ENCODE peak calls at places on chromosome 15, in six cellular contexts. W is fibroblast of mammary gland, A is substantia nigra, M is choroid plexus epithelial cell, T is neural crest cell, R is ELR. P is an unnamed sample.

GRCh38 chr15:74620636-74621545 is 5.3 kb downstream of the CLK3 start:
- DNase-seq in W (peak; percentile 80), A (peak; percentile 66), M (peak; percentile 79), T (peak; percentile 71), R (peak; percentile 84), P (peak; percentile 72)

GRCh38 chr15:75750261-75751050 is 37.8 kb upstream of the CSPG4 start:
- DNase-seq in W (no peak), A (no peak), M (no peak), T (no peak), R (no peak), P (no peak)

GRCh38 chr15:78072080-78072892 is 5.2 kb downstream of the TBC1D2B start:
- DNase-seq in W (peak; percentile 94), A (peak; percentile 63), M (peak; percentile 99), T (no peak), R (peak; percentile 72), P (peak; percentile 21)

GRCh38 chr15:62672268-62672667 is 370.3 kb upstream of the TPM1 start:
- DNase-seq in W (peak; percentile 91), A (no peak), M (no peak), T (no peak), R (peak; percentile 22), P (no peak)

GRCh38 chr15:29356807-29357206 is 87.2 kb upstream of the NSMCE3 start:
- DNase-seq in W (no peak), A (no peak), M (no peak), T (no peak), R (no peak), P (no peak)

GRCh38 chr15:88877906-88878305 is 17.4 kb downstream of the HAPLN3 start:
- DNase-seq in W (no peak), A (no peak), M (no peak), T (no peak), R (no peak), P (no peak)

GRCh38 chr15:31263751-31264533 is 62.7 kb upstream of the KLF13 start:
- DNase-seq in W (no peak), A (peak; percentile 72), M (no peak), T (no peak), R (no peak), P (peak; percentile 61)

GRCh38 chr15:70023064-70023768 is 74.5 kb downstream of the TLE3 start:
- DNase-seq in W (peak; percentile 87), A (no peak), M (peak; percentile 94), T (no peak), R (peak; percentile 85), P (peak; percentile 89)

GRCh38 chr15:73273181-73274002 is 95.4 kb downstream of the HCN4 start:
- DNase-seq in W (peak; percentile 72), A (peak; percentile 28), M (peak; percentile 84), T (peak; percentile 48), R (peak; percentile 55), P (peak; percentile 51)

GRCh38 chr15:42911058-42911592 is 9.5 kb downstream of the TTBK2 start:
- DNase-seq in W (peak; percentile 45), A (no peak), M (peak; percentile 35), T (no peak), R (peak; percentile 45), P (no peak)

GRCh38 chr15:39272901-39273300 is 308.0 kb upstream of the THBS1 start:
- DNase-seq in W (no peak), A (no peak), M (no peak), T (no peak), R (no peak), P (no peak)

GRCh38 chr15:47812436-47813109 is 95.3 kb downstream of the SEMA6D start:
- DNase-seq in W (peak; percentile 4), A (no peak), M (peak; percentile 83), T (no peak), R (peak; percentile 65), P (peak; percentile 95)

GRCh38 chr15:90174140-90174891 is 26.8 kb upstream of the SEMA4B start:
- DNase-seq in W (no peak), A (peak; percentile 95), M (peak; percentile 64), T (no peak), R (no peak), P (no peak)

GRCh38 chr15:85737061-85737460 is 57.7 kb downstream of the KLHL25 start:
- DNase-seq in W (no peak), A (no peak), M (no peak), T (no peak), R (no peak), P (no peak)

GRCh38 chr15:88258021-88258641 is 1.6 kb upstream of the NTRK3 start:
- DNase-seq in W (no peak), A (peak; percentile 79), M (peak; percentile 9), T (no peak), R (peak; percentile 20), P (no peak)

GRCh38 chr15:101396484-101397261 is 92.8 kb downstream of the PCSK6 start:
- DNase-seq in W (no peak), A (no peak), M (no peak), T (no peak), R (no peak), P (no peak)

GRCh38 chr15:32866486-32867312 is 148.9 kb downstream of the GREM1 start:
- DNase-seq in W (no peak), A (no peak), M (no peak), T (no peak), R (no peak), P (peak; percentile 23)

GRCh38 chr15:62972814-62973213 is 69.7 kb upstream of the TPM1 start:
- DNase-seq in W (peak; percentile 85), A (no peak), M (peak; percentile 49), T (no peak), R (peak; percentile 83), P (peak; percentile 91)

GRCh38 chr15:55234800-55235104 is 38.0 kb upstream of the RSL24D1 start:
- DNase-seq in W (no peak), A (no peak), M (no peak), T (no peak), R (no peak), P (no peak)

GRCh38 chr15:69719527-69719926 is 266.9 kb downstream of the RPLP1 start:
- DNase-seq in W (no peak), A (no peak), M (no peak), T (no peak), R (peak; percentile 24), P (no peak)

GRCh38 chr15:38650384-38650783 is 85.8 kb upstream of the RASGRP1 start:
- DNase-seq in W (no peak), A (no peak), M (no peak), T (no peak), R (no peak), P (no peak)

GRCh38 chr15:84981711-84982300 is at the start of gene PDE8A:
- DNase-seq in W (peak; percentile 21), A (peak; percentile 53), M (peak; percentile 58), T (peak; percentile 23), R (peak; percentile 59), P (no peak)

GRCh38 chr15:52678468-52679231 is 538 bp downstream of the ATOSA start:
- DNase-seq in W (peak; percentile 66), A (peak; percentile 73), M (peak; percentile 72), T (peak; percentile 60), R (peak; percentile 74), P (peak; percentile 49)

GRCh38 chr15:82393671-82394070 is 35.9 kb upstream of the GOLGA6L9 start:
- DNase-seq in W (peak; percentile 16), A (no peak), M (peak; percentile 42), T (no peak), R (peak; percentile 39), P (no peak)

GRCh38 chr15:77607111-77607893 is 25.4 kb downstream of the LINGO1 start:
- DNase-seq in W (peak; percentile 64), A (no peak), M (peak; percentile 40), T (no peak), R (peak; percentile 32), P (no peak)

GRCh38 chr15:93467327-93467726 is 378.3 kb upstream of the RGMA start:
- DNase-seq in W (peak; percentile 68), A (peak; percentile 39), M (no peak), T (no peak), R (no peak), P (peak; percentile 95)

GRCh38 chr15:67809866-67810265 is 15.4 kb upstream of the SKOR1 start:
- DNase-seq in W (no peak), A (no peak), M (no peak), T (no peak), R (no peak), P (no peak)

GRCh38 chr15:96851613-96852012 is 521.1 kb downstream of the NR2F2 start:
- DNase-seq in W (peak; percentile 93), A (no peak), M (peak; percentile 69), T (no peak), R (peak; percentile 55), P (no peak)

P was measured in bronchial epithelial cell.